ENCODE peak calls at places on chromosomes 16 and 17, in seven cellular contexts. R, A, Q, V, B, G and F are unnamed samples.
A peak's percentile ranks its signal among the peaks of the same experiment; 100 is the strongest.

GRCh38 chr17:34997355-34997862 is 17.1 kb downstream of the LIG3 start:
- DNase-seq in R (no peak), A (peak; percentile 77), Q (no peak), V (no peak), B (no peak), G (peak; percentile 55), F (no peak)

GRCh38 chr17:21140911-21141310 is 14.1 kb downstream of the DHRS7B start:
- DNase-seq in R (no peak), A (no peak), Q (no peak), V (no peak), B (no peak), G (no peak), F (no peak)

GRCh38 chr16:74667215-74667765 is 613 bp upstream of the RFWD3 start:
- DNase-seq in R (peak; percentile 17), A (no peak), Q (no peak), V (peak; percentile 59), B (no peak), G (no peak), F (peak; percentile 60)

GRCh38 chr17:980406-981291 is 1.1 kb upstream of the NXN start:
- DNase-seq in R (peak; percentile 67), A (peak; percentile 86), Q (peak; percentile 79), V (peak; percentile 78), B (no peak), G (no peak), F (peak; percentile 84)

GRCh38 chr17:35341465-35341992 is 31.9 kb downstream of the SLFN11 start:
- DNase-seq in R (no peak), A (no peak), Q (no peak), V (no peak), B (no peak), G (no peak), F (peak; percentile 48)

GRCh38 chr17:40556884-40557414 is 8.3 kb downstream of the CCR7 start:
- DNase-seq in R (peak; percentile 70), A (no peak), Q (no peak), V (no peak), B (no peak), G (no peak), F (peak; percentile 43)

GRCh38 chr16:4111748-4112696 is 4.2 kb downstream of the ADCY9 start:
- DNase-seq in R (no peak), A (no peak), Q (peak; percentile 33), V (peak; percentile 27), B (no peak), G (no peak), F (no peak)

GRCh38 chr17:37488009-37488604 is 1.6 kb upstream of the DUSP14 start:
- DNase-seq in R (no peak), A (no peak), Q (no peak), V (no peak), B (peak; percentile 87), G (peak; percentile 99), F (no peak)

GRCh38 chr17:52158450-52159042 is at the start of gene CA10:
- DNase-seq in R (peak; percentile 52), A (no peak), Q (peak; percentile 53), V (no peak), B (no peak), G (no peak), F (no peak)

GRCh38 chr17:43020789-43021738 is 1.1 kb downstream of the VAT1 start:
- DNase-seq in R (peak; percentile 60), A (peak; percentile 81), Q (peak; percentile 82), V (peak; percentile 87), B (no peak), G (no peak), F (peak; percentile 35)

GRCh38 chr17:78315355-78316114 is 44.3 kb downstream of the SOCS3 start:
- DNase-seq in R (no peak), A (peak; percentile 95), Q (peak; percentile 77), V (peak; percentile 76), B (peak; percentile 71), G (no peak), F (peak; percentile 77)

GRCh38 chr17:46053911-46054534 is 55.0 kb downstream of the STH start:
- DNase-seq in R (no peak), A (no peak), Q (no peak), V (no peak), B (no peak), G (peak; percentile 21), F (no peak)

GRCh38 chr17:81471804-81472456 is 40.7 kb downstream of the ACTG1 start:
- DNase-seq in R (peak; percentile 56), A (peak; percentile 93), Q (no peak), V (no peak), B (peak; percentile 74), G (peak; percentile 59), F (peak; percentile 45)
- TF ChIP-seq CTCF in R (no peak), A (peak; percentile 83), Q (no peak), V (no peak), B (peak; percentile 79), G (peak; percentile 69), F (no peak)

GRCh38 chr16:19517424-19518089 is 4.3 kb downstream of the GDE1 start:
- DNase-seq in R (no peak), A (no peak), Q (no peak), V (no peak), B (no peak), G (no peak), F (peak; percentile 29)

GRCh38 chr16:19518423-19518822 is 3.5 kb downstream of the GDE1 start:
- DNase-seq in R (no peak), A (no peak), Q (no peak), V (no peak), B (no peak), G (no peak), F (no peak)

GRCh38 chr16:19515765-19516164 is 6.1 kb downstream of the GDE1 start:
- DNase-seq in R (no peak), A (no peak), Q (no peak), V (no peak), B (no peak), G (no peak), F (no peak)

GRCh38 chr16:19512297-19512696 is 9.6 kb downstream of the GDE1 start:
- DNase-seq in R (no peak), A (no peak), Q (no peak), V (no peak), B (no peak), G (no peak), F (no peak)

DNA sequence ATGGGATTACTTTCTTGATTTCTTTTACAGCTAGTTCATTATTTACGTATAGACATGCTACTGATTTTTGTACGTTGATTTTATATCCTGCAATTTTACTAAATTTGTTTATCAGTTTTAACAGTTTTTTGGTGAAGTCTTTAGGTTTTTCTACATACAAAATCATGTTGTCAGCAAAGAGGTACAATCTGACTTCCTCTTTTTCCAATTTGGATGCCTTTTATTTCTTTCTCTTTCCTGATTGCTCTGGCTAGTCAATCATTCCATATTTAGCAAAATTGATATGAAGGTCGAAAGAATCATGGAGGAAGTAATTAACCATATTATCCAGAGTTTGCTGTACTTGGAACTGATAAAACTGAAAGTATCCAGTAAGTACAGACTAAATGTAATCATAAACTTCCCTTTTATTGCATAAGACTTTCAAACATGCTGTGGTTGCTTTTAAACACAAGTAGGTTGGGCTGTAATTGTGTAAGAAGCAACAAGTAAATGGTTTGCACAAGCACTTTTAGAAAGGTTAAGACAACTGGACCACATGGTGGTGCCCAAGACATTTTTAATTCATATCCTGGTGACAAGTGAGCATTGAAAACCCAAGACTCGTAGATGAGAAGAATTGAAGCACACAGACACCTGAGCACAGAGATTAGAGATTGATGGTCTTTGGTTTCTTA is 8.4 kb downstream of the GDE1 start:
- DNase-seq in R (no peak), A (no peak), Q (no peak), V (no peak), B (no peak), G (no peak), F (no peak)
- TF ChIP-seq CTCF in R (no peak), A (no peak), Q (no peak), V (no peak), B (no peak), G (no peak), F (no peak)

GRCh38 chr16:65180986-65181710 is 59.3 kb upstream of the CDH11 start:
- DNase-seq in R (no peak), A (no peak), Q (no peak), V (no peak), B (no peak), G (no peak), F (no peak)
- TF ChIP-seq CTCF in R (no peak), A (no peak), Q (no peak), V (no peak), B (no peak), G (peak; percentile 1), F (no peak)

GRCh38 chr16:57534881-57535658 is 1.3 kb downstream of the CCDC102A start:
- DNase-seq in R (no peak), A (peak; percentile 64), Q (no peak), V (peak; percentile 47), B (no peak), G (no peak), F (no peak)

GRCh38 chr16:57537194-57537505 is 779 bp upstream of the CCDC102A start:
- DNase-seq in R (no peak), A (peak; percentile 18), Q (no peak), V (no peak), B (no peak), G (no peak), F (no peak)

GRCh38 chr16:57534337-57534880 is 2.0 kb downstream of the CCDC102A start:
- DNase-seq in R (no peak), A (peak; percentile 12), Q (no peak), V (peak; percentile 42), B (no peak), G (no peak), F (no peak)

GRCh38 chr16:57536306-57537193 is at the start of gene CCDC102A:
- DNase-seq in R (peak; percentile 64), A (peak; percentile 49), Q (no peak), V (peak; percentile 49), B (no peak), G (no peak), F (peak; percentile 76)

DNA sequence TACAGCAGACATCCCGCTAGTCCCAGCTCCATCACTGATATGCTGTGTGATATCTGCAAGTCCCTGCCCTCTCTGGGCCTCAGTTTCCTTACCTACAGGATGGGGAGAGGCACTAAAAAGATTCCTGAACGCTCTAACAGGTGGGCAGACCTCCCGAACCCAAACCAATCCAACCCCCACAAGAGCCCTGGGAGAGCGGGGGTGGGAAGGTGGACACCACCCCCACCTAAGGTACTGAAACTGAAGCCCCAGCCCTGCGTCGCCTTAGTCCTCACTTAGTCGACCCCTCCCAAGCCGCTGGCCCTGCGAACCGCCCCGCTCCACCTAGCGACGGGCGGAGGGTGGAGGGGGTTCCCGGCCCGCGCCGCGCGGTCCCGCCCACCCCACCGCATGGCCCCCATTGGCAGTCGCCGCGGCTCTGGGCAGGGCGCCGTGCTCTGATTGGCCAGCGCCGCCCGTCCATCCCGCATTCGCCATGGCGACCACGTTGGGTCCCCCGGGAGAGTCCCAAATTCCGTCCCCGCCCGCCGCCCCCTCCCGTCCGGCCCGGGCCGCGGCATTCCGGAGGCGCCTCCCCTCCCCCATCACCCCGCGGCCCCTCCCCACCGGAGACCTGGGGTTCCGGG is 578 bp downstream of the CCDC102A start:
- DNase-seq in R (peak; percentile 94), A (peak; percentile 94), Q (peak; percentile 97), V (peak; percentile 95), B (peak; percentile 52), G (no peak), F (peak; percentile 95)
- TF ChIP-seq CTCF in R (peak; percentile 23), A (peak; percentile 16), Q (no peak), V (peak; percentile 20), B (no peak), G (peak; percentile 38), F (no peak)